ENCODE peak calls at places on chromosomes 13 and 19, in four cellular contexts. K, D, T and W are unnamed samples.

GRCh38 chr13:73235385-73235784 is 176.6 kb downstream of the KLF5 start:
- DNase-seq in K (no peak), D (no peak), T (no peak), W (no peak)

GRCh38 chr19:58562126-58563033 is 4.0 kb upstream of the UBE2M start:
- DNase-seq in K (no peak), D (no peak), T (no peak), W (peak; percentile 39)

GRCh38 chr13:70087247-70087646 is 20.4 kb upstream of the ATXN8OS start:
- DNase-seq in K (no peak), D (no peak), T (no peak), W (no peak)

GRCh38 chr13:38897521-38897920 is 93.1 kb downstream of the STOML3 start:
- DNase-seq in K (no peak), D (no peak), T (no peak), W (no peak)

GRCh38 chr13:27374126-27374613 is 50.2 kb upstream of the GTF3A start:
- DNase-seq in K (no peak), D (no peak), T (no peak), W (no peak)

GRCh38 chr13:109698779-109699178 is 87.6 kb downstream of the IRS2 start:
- DNase-seq in K (no peak), D (no peak), T (no peak), W (peak; percentile 49)

GRCh38 chr13:77053192-77053591 is 26.2 kb upstream of the FBXL3 start:
- DNase-seq in K (no peak), D (no peak), T (no peak), W (no peak)

GRCh38 chr13:77185721-77186120 is 141.2 kb downstream of the MYCBP2 start:
- DNase-seq in K (no peak), D (no peak), T (no peak), W (no peak)

GRCh38 chr13:81713201-81713600 is 1372.3 kb upstream of the SPRY2 start:
- DNase-seq in K (no peak), D (no peak), T (no peak), W (no peak)

GRCh38 chr13:112324121-112324520 is 52.0 kb upstream of the SPACA7 start:
- DNase-seq in K (no peak), D (no peak), T (no peak), W (no peak)

GRCh38 chr13:45219123-45219891 is 18.5 kb upstream of the KCTD4 start:
- DNase-seq in K (peak; percentile 9), D (no peak), T (no peak), W (no peak)

GRCh38 chr13:45218689-45219088 is 17.8 kb upstream of the KCTD4 start:
- DNase-seq in K (no peak), D (no peak), T (no peak), W (no peak)

GRCh38 chr13:45222919-45223318 is 22.1 kb upstream of the KCTD4 start:
- DNase-seq in K (no peak), D (no peak), T (no peak), W (no peak)

GRCh38 chr13:45220403-45220802 is 19.6 kb upstream of the KCTD4 start:
- DNase-seq in K (no peak), D (no peak), T (no peak), W (no peak)

GRCh38 chr13:45219938-45220375 is 19.1 kb upstream of the KCTD4 start:
- DNase-seq in K (peak; percentile 72), D (no peak), T (no peak), W (peak; percentile 44)
- TF ChIP-seq RCOR1 in K (no peak), D (no peak), T (no peak), W (no peak)

DNA sequence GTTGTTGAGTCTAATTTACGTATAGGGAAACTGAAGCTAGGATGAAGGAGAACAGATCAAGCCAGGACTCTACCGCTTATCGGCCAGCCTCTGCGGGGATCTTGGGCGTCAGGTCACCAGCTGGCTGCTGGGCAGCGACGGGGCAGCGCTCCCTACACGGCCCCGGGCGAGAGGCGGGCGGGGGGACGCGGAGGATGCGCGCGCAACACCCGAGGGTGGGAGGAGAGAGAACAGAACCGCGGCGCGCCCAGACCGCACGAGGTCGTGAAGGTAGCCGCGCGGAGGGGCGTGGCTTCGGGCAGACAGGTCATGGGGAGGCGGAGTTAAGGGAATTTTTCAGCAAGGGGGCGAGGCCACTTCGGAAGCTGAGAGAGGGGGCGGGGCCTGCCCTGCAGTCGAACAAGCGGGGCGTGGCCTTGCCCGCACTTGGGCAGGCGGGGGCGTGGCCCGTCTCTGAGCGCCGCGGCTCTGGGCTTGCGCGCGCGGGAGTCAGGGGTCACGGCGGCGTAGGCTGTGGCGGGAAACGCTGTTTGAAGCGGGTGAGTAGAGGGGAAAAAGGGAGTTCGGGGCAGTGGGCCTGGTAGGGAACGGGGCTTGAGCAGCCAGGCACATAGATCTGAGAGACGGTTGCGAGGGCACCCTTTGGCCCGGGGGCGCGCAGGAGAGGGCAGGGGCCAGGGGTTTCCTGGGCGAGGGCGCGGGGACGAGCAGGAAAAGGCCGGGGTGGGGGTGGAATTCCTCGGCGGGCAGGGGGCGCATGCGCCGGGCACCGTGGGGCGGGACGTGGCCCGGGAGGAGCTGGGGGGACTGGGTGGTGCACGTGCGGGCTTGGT is at the start of gene POLD1:
- DNase-seq in K (peak; percentile 99), D (peak; percentile 96), T (peak; percentile 91), W (peak; percentile 96)
- TF ChIP-seq POLR2A in K (peak; percentile 82), D (peak; percentile 90), T (peak; percentile 89), W (peak; percentile 78)

DNA sequence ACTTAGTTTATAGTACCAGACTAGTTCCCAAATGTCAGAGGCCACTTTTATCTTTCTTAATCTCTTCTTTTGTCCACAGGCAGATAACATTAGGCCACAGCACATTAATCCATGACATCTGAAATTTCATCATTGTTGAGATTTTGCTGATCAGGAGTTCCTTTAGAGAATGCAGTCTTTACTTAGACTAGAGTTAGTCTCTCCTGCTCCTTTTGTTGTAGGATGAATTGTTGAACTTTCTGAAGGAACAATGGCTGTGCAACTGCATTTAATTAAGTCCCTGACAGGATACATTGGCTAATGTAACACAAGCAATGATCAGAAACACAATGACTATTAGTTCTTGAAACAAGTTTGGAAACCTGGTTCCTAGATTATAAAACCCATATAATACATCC is 266.3 kb downstream of the PCDH20 start:
- DNase-seq in K (no peak), D (no peak), T (no peak), W (no peak)
- TF ChIP-seq RCOR1 in K (no peak), D (no peak), T (no peak), W (no peak)

GRCh38 chr19:6740589-6741348 is 1.3 kb downstream of the TRIP10 start:
- DNase-seq in K (peak; percentile 27), D (peak; percentile 54), T (no peak), W (peak; percentile 19)
- TF ChIP-seq POLR2A in K (no peak), D (peak; percentile 47), T (no peak), W (no peak)

GRCh38 chr19:17220207-17220758 is 5.1 kb downstream of the USE1 start:
- DNase-seq in K (peak; percentile 53), D (peak; percentile 59), T (no peak), W (peak; percentile 71)
- TF ChIP-seq RCOR1 in K (no peak), D (no peak), T (no peak), W (no peak)

GRCh38 chr19:7346488-7346971 is 2.2 kb upstream of the ARHGEF18 start:
- DNase-seq in K (no peak), D (no peak), T (no peak), W (no peak)

GRCh38 chr19:7351861-7352260 is 3.1 kb downstream of the ARHGEF18 start:
- DNase-seq in K (no peak), D (no peak), T (no peak), W (no peak)

GRCh38 chr19:7349231-7349591 is 474 bp downstream of the ARHGEF18 start:
- DNase-seq in K (no peak), D (no peak), T (no peak), W (no peak)

GRCh38 chr19:7349961-7350711 is 1.4 kb downstream of the ARHGEF18 start:
- DNase-seq in K (no peak), D (no peak), T (no peak), W (no peak)

DNA sequence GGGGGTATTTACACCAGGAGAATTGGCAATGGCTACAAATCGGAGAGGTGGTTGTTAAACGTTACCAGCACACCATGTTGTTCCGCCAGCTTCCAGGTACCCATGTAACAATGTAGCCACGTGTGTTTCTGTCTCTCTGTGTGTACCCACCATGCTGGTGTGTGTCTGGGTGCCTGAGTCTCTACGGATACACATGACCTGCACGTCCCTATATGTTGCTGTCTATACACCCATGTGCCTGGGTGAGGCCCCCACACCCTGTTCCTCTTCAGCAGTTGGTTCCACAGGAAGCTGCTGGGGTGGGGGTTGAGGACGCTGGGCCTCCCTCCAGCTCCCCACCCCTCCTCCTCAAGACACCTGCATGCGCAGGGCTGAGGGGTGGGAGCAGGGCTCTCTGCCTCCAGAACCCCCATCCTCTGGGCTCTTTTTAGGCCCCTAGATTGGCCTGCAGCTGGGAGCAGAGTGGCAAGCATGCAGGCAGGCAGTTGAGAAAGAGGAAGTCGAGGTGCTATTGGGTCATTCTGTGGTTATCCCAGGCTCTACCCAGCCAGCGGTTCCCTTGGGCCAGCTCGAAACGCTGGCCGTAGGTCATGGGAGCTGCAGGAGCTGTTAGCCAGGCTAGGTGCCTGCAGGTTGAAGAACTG is at the start of gene ARHGEF18:
- DNase-seq in K (no peak), D (no peak), T (peak; percentile 59), W (no peak)
- TF ChIP-seq POLR2A in K (no peak), D (no peak), T (peak; percentile 72), W (no peak)

GRCh38 chr19:14325863-14326262 is 55.4 kb upstream of the ADGRE5 start:
- DNase-seq in K (peak; percentile 33), D (no peak), T (no peak), W (no peak)
- TF ChIP-seq RCOR1 in K (no peak), D (no peak), T (no peak), W (no peak)

GRCh38 chr19:10289167-10289835 is 451 bp upstream of the ICAM5 start:
- DNase-seq in K (peak; percentile 71), D (peak; percentile 66), T (no peak), W (peak; percentile 54)
- TF ChIP-seq POLR2A in K (no peak), D (peak; percentile 73), T (no peak), W (no peak)

GRCh38 chr13:34208326-34208725 is 390.4 kb downstream of the RFC3 start:
- DNase-seq in K (no peak), D (no peak), T (no peak), W (peak; percentile 21)
- TF ChIP-seq RCOR1 in K (no peak), D (no peak), T (no peak), W (no peak)